ENCODE peak calls at places on chromosome 3, in six cellular contexts. One of them, this sample, is unnamed.

GRCh38 chr3:126816956-126817777 is 113.1 kb downstream of the CHCHD6 start:
- DNase-seq in AG04450: no peak
- DNase-seq in left lung: no peak
- DNase-seq in BE2C: no peak
- DNase-seq in body of pancreas: no peak
- DNase-seq in A549: no peak
- DNase-seq in this sample: no peak

GRCh38 chr3:45140392-45140791 is 5.8 kb downstream of the CDCP1 start:
- DNase-seq in AG04450: no peak
- DNase-seq in left lung: peak
- DNase-seq in BE2C: no peak
- DNase-seq in body of pancreas: peak
- DNase-seq in A549: no peak
- DNase-seq in this sample: peak

GRCh38 chr3:42010530-42010929 is 48.6 kb upstream of the ULK4 start:
- DNase-seq in AG04450: no peak
- DNase-seq in left lung: no peak
- DNase-seq in BE2C: peak
- DNase-seq in body of pancreas: peak
- DNase-seq in A549: no peak
- DNase-seq in this sample: no peak

GRCh38 chr3:123392871-123393620 is 55.8 kb downstream of the ADCY5 start:
- DNase-seq in AG04450: no peak
- DNase-seq in left lung: no peak
- DNase-seq in BE2C: no peak
- DNase-seq in body of pancreas: no peak
- DNase-seq in A549: no peak
- DNase-seq in this sample: no peak

GRCh38 chr3:147977001-147977400 is 567.8 kb downstream of the ZIC1 start:
- DNase-seq in AG04450: no peak
- DNase-seq in left lung: no peak
- DNase-seq in BE2C: no peak
- DNase-seq in body of pancreas: no peak
- DNase-seq in A549: no peak
- DNase-seq in this sample: no peak

GRCh38 chr3:52495096-52495495 is at the start of gene STAB1:
- DNase-seq in AG04450: no peak
- DNase-seq in left lung: no peak
- DNase-seq in BE2C: no peak
- DNase-seq in body of pancreas: peak
- DNase-seq in A549: no peak
- DNase-seq in this sample: no peak

GRCh38 chr3:88812576-88812975 is 294.8 kb upstream of the EPHA3 start:
- DNase-seq in AG04450: no peak
- DNase-seq in left lung: no peak
- DNase-seq in BE2C: no peak
- DNase-seq in body of pancreas: no peak
- DNase-seq in A549: no peak
- DNase-seq in this sample: no peak

GRCh38 chr3:65436580-65436979 is 602.1 kb downstream of the MAGI1 start:
- DNase-seq in AG04450: no peak
- DNase-seq in left lung: no peak
- DNase-seq in BE2C: peak
- DNase-seq in body of pancreas: no peak
- DNase-seq in A549: no peak
- DNase-seq in this sample: no peak

GRCh38 chr3:17175187-17175839 is 290.6 kb downstream of the PLCL2 start:
- DNase-seq in AG04450: peak
- DNase-seq in left lung: no peak
- DNase-seq in BE2C: no peak
- DNase-seq in body of pancreas: no peak
- DNase-seq in A549: no peak
- DNase-seq in this sample: no peak

GRCh38 chr3:78868570-78868969 is 899.2 kb downstream of the ROBO1 start:
- DNase-seq in AG04450: no peak
- DNase-seq in left lung: no peak
- DNase-seq in BE2C: no peak
- DNase-seq in body of pancreas: no peak
- DNase-seq in A549: no peak
- DNase-seq in this sample: no peak

GRCh38 chr3:73927203-73927570 is 302.4 kb upstream of the PDZRN3 start:
- DNase-seq in AG04450: no peak
- DNase-seq in left lung: no peak
- DNase-seq in BE2C: no peak
- DNase-seq in body of pancreas: no peak
- DNase-seq in A549: no peak
- DNase-seq in this sample: no peak

GRCh38 chr3:115646027-115646690 is 22.8 kb downstream of the GAP43 start:
- DNase-seq in AG04450: no peak
- DNase-seq in left lung: no peak
- DNase-seq in BE2C: no peak
- DNase-seq in body of pancreas: no peak
- DNase-seq in A549: no peak
- DNase-seq in this sample: no peak

GRCh38 chr3:183577336-183577735 is 21.8 kb upstream of the KLHL6 start:
- DNase-seq in AG04450: no peak
- DNase-seq in left lung: no peak
- DNase-seq in BE2C: no peak
- DNase-seq in body of pancreas: no peak
- DNase-seq in A549: no peak
- DNase-seq in this sample: no peak

DNA sequence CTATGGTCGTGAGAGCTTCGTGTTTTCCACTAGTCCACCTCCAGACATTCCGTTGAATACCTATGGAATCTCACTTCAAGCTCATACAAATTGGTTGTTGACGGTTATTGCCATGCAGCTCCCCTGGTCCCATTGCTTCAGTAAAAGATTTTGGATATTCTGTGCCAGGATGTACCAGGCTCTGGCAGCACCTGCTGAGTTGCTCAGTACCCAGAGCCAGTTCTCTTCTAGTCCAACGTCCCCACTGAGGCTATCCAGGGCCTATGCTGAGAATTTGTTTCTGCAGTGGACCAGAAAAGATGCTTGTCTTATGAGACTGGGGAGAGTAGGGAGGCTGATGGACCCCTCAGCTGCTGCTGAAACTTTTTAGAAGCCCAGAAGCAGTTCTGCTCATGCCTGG is 278.9 kb downstream of the FEZF2 start:
- DNase-seq in AG04450: no peak
- DNase-seq in left lung: no peak
- DNase-seq in BE2C: no peak
- DNase-seq in body of pancreas: no peak
- DNase-seq in A549: no peak
- DNase-seq in this sample: no peak
- TF ChIP-seq CTCF in AG04450: no peak
- TF ChIP-seq CTCF in left lung: no peak
- TF ChIP-seq CTCF in BE2C: no peak
- TF ChIP-seq CTCF in body of pancreas: no peak
- TF ChIP-seq CTCF in A549: no peak
- TF ChIP-seq CTCF in this sample: no peak

GRCh38 chr3:8320711-8321458 is 180.7 kb upstream of the LMCD1 start:
- DNase-seq in AG04450: no peak
- DNase-seq in left lung: no peak
- DNase-seq in BE2C: no peak
- DNase-seq in body of pancreas: no peak
- DNase-seq in A549: no peak
- DNase-seq in this sample: no peak

GRCh38 chr3:8327739-8328138 is 173.9 kb upstream of the LMCD1 start:
- DNase-seq in AG04450: no peak
- DNase-seq in left lung: no peak
- DNase-seq in BE2C: no peak
- DNase-seq in body of pancreas: no peak
- DNase-seq in A549: no peak
- DNase-seq in this sample: no peak

GRCh38 chr3:8328971-8329370 is 172.7 kb upstream of the LMCD1 start:
- DNase-seq in AG04450: no peak
- DNase-seq in left lung: no peak
- DNase-seq in BE2C: peak
- DNase-seq in body of pancreas: no peak
- DNase-seq in A549: no peak
- DNase-seq in this sample: no peak

GRCh38 chr3:8325306-8325705 is 176.3 kb upstream of the LMCD1 start:
- DNase-seq in AG04450: no peak
- DNase-seq in left lung: no peak
- DNase-seq in BE2C: no peak
- DNase-seq in body of pancreas: no peak
- DNase-seq in A549: no peak
- DNase-seq in this sample: no peak

DNA sequence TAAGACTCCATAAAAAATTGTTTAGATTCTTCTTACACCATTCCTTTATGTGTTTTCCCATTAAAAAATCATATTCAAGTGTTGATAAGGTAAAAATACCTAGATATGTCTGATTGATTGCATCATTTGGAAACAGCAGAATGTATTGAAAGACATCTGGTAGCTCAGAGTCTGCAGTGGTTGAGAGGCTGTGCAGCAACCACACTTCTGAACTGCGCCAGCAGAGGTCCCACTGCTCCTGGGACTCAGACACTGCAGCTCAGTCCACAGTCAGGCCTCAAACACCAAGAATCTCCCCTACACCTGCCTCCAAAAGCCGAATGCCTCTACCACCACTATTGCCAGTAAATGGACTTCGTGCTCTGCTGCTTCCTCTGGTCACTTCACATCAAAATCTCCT is 176.9 kb upstream of the LMCD1 start:
- DNase-seq in AG04450: no peak
- DNase-seq in left lung: peak
- DNase-seq in BE2C: peak
- DNase-seq in body of pancreas: peak
- DNase-seq in A549: peak
- DNase-seq in this sample: no peak
- TF ChIP-seq CTCF in AG04450: peak
- TF ChIP-seq CTCF in left lung: peak
- TF ChIP-seq CTCF in BE2C: peak
- TF ChIP-seq CTCF in body of pancreas: peak
- TF ChIP-seq CTCF in A549: peak
- TF ChIP-seq CTCF in this sample: no peak

GRCh38 chr3:141051641-141052569 is 758 bp downstream of the SPSB4 start:
- DNase-seq in AG04450: no peak
- DNase-seq in left lung: no peak
- DNase-seq in BE2C: peak
- DNase-seq in body of pancreas: peak
- DNase-seq in A549: no peak
- DNase-seq in this sample: no peak

GRCh38 chr3:141049681-141050080 is 1.5 kb upstream of the SPSB4 start:
- DNase-seq in AG04450: no peak
- DNase-seq in left lung: no peak
- DNase-seq in BE2C: peak
- DNase-seq in body of pancreas: no peak
- DNase-seq in A549: peak
- DNase-seq in this sample: no peak

GRCh38 chr3:141052570-141053069 is 1.5 kb downstream of the SPSB4 start:
- DNase-seq in AG04450: no peak
- DNase-seq in left lung: no peak
- DNase-seq in BE2C: peak
- DNase-seq in body of pancreas: peak
- DNase-seq in A549: no peak
- DNase-seq in this sample: no peak

GRCh38 chr3:141050576-141050912 is 603 bp upstream of the SPSB4 start:
- DNase-seq in AG04450: no peak
- DNase-seq in left lung: no peak
- DNase-seq in BE2C: no peak
- DNase-seq in body of pancreas: no peak
- DNase-seq in A549: no peak
- DNase-seq in this sample: no peak

DNA sequence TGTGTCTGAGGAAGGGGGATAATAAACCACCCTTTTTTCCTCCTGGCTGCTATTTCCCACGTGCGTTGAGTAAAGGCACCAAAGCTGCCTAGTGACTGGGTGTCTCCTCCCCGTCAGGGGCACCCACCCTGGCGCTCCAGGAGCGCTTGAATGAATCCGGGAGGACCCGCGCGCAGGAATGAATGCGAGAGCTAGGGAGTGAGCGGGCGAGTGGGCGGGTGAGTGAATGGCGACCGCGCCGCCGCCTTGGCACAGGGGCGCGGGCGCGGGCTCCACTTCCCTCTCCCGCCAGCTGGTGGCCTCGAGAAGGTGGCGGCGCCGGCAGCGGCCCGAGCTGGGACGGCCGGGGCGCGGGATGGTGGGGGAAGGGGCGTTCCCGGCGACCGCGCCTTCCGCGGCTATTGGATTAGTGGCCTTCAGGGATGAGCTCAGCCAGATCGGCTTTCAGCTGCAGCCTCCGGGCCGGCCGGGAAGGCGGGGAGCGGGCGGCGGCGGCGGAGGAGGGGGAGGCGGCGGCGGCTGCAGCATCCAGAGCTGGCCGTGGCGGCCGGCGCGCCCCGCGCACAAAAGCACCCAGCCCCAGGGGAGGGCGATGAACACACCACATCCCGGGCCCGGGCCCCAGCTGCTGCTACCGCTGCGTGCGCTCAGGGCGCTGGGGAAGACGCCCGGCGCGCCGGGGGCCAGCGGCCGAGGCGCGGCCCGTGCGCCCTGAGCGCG is at the start of gene SPSB4:
- DNase-seq in AG04450: no peak
- DNase-seq in left lung: no peak
- DNase-seq in BE2C: peak
- DNase-seq in body of pancreas: peak
- DNase-seq in A549: peak
- DNase-seq in this sample: no peak
- TF ChIP-seq CTCF in AG04450: no peak
- TF ChIP-seq CTCF in left lung: no peak
- TF ChIP-seq CTCF in BE2C: peak
- TF ChIP-seq CTCF in body of pancreas: peak
- TF ChIP-seq CTCF in A549: no peak
- TF ChIP-seq CTCF in this sample: peak

GRCh38 chr3:171506743-171507319 is 46.6 kb upstream of the TNIK start:
- DNase-seq in AG04450: no peak
- DNase-seq in left lung: no peak
- DNase-seq in BE2C: no peak
- DNase-seq in body of pancreas: no peak
- DNase-seq in A549: no peak
- DNase-seq in this sample: no peak

GRCh38 chr3:171511450-171511849 is 51.2 kb upstream of the TNIK start:
- DNase-seq in AG04450: no peak
- DNase-seq in left lung: no peak
- DNase-seq in BE2C: peak
- DNase-seq in body of pancreas: no peak
- DNase-seq in A549: no peak
- DNase-seq in this sample: no peak

GRCh38 chr3:171505822-171506333 is 45.7 kb upstream of the TNIK start:
- DNase-seq in AG04450: no peak
- DNase-seq in left lung: no peak
- DNase-seq in BE2C: no peak
- DNase-seq in body of pancreas: no peak
- DNase-seq in A549: no peak
- DNase-seq in this sample: no peak

GRCh38 chr3:171508676-171509075 is 48.5 kb upstream of the TNIK start:
- DNase-seq in AG04450: no peak
- DNase-seq in left lung: no peak
- DNase-seq in BE2C: no peak
- DNase-seq in body of pancreas: no peak
- DNase-seq in A549: no peak
- DNase-seq in this sample: no peak

GRCh38 chr3:171508206-171508605 is 48.0 kb upstream of the TNIK start:
- DNase-seq in AG04450: no peak
- DNase-seq in left lung: no peak
- DNase-seq in BE2C: no peak
- DNase-seq in body of pancreas: no peak
- DNase-seq in A549: no peak
- DNase-seq in this sample: no peak
- TF ChIP-seq CTCF in AG04450: no peak
- TF ChIP-seq CTCF in left lung: no peak
- TF ChIP-seq CTCF in BE2C: no peak
- TF ChIP-seq CTCF in body of pancreas: no peak
- TF ChIP-seq CTCF in A549: no peak
- TF ChIP-seq CTCF in this sample: no peak

GRCh38 chr3:67605377-67605776 is 49.0 kb downstream of the SUCLG2 start:
- DNase-seq in AG04450: peak
- DNase-seq in left lung: no peak
- DNase-seq in BE2C: no peak
- DNase-seq in body of pancreas: no peak
- DNase-seq in A549: peak
- DNase-seq in this sample: no peak
- TF ChIP-seq CTCF in AG04450: peak
- TF ChIP-seq CTCF in left lung: no peak
- TF ChIP-seq CTCF in BE2C: no peak
- TF ChIP-seq CTCF in body of pancreas: no peak
- TF ChIP-seq CTCF in A549: peak
- TF ChIP-seq CTCF in this sample: no peak

This sample was measured in CD14-positive monocyte.